ENCODE peak calls at places on chromosome 21, in five cellular contexts. Z is AG04450, X is NCI-H774, K is K562, W is T-helper 1 cell. G is an unnamed sample.

GRCh38 chr21:45465611-45466329 is 60.8 kb downstream of the COL18A1 start:
- DNase-seq in Z (no peak), X (no peak), K (no peak), W (no peak), G (no peak)

GRCh38 chr21:26572026-26572425 is 1.1 kb downstream of the CYYR1 start:
- DNase-seq in Z (no peak), X (no peak), K (no peak), W (no peak), G (no peak)

GRCh38 chr21:45867671-45868081 is 113.9 kb upstream of the COL6A1 start:
- DNase-seq in Z (no peak), X (no peak), K (no peak), W (no peak), G (no peak)

GRCh38 chr21:14358775-14359174 is 24.2 kb downstream of the HSPA13 start:
- DNase-seq in Z (no peak), X (no peak), K (no peak), W (no peak), G (no peak)

GRCh38 chr21:42553435-42553834 is 39.8 kb downstream of the SLC37A1 start:
- DNase-seq in Z (no peak), X (no peak), K (no peak), W (no peak), G (no peak)

GRCh38 chr21:37986000-37986399 is 69.7 kb upstream of the KCNJ6 start:
- DNase-seq in Z (no peak), X (no peak), K (no peak), W (no peak), G (no peak)

GRCh38 chr21:44510508-44511218 is 29.3 kb downstream of the KRTAP10-1 start:
- DNase-seq in Z (no peak), X (peak; percentile 21), K (peak; percentile 90), W (peak; percentile 65), G (peak; percentile 81)

GRCh38 chr21:35266546-35266945 is 217.4 kb upstream of the RUNX1 start:
- DNase-seq in Z (no peak), X (no peak), K (no peak), W (no peak), G (no peak)

GRCh38 chr21:35738342-35738961 is 321.9 kb downstream of the SETD4 start:
- DNase-seq in Z (no peak), X (no peak), K (no peak), W (no peak), G (no peak)

GRCh38 chr21:32322676-32323075 is 24.0 kb downstream of the MRAP start:
- DNase-seq in Z (no peak), X (no peak), K (no peak), W (no peak), G (no peak)

GRCh38 chr21:33663241-33663640 is 20.9 kb downstream of the ITSN1 start:
- DNase-seq in Z (no peak), X (no peak), K (no peak), W (no peak), G (no peak)

GRCh38 chr21:25791321-25791720 is 56.5 kb downstream of the GABPA start:
- DNase-seq in Z (no peak), X (no peak), K (no peak), W (no peak), G (no peak)

GRCh38 chr21:21373969-21374368 is 375.8 kb downstream of the NCAM2 start:
- DNase-seq in Z (no peak), X (no peak), K (no peak), W (no peak), G (no peak)

GRCh38 chr21:31459457-31459856 is 115.4 kb upstream of the TIAM1 start:
- DNase-seq in Z (no peak), X (no peak), K (peak; percentile 41), W (no peak), G (no peak)

GRCh38 chr21:26449161-26449560 is 123.9 kb downstream of the CYYR1 start:
- DNase-seq in Z (peak; percentile 3), X (no peak), K (no peak), W (no peak), G (no peak)

GRCh38 chr21:39489380-39489924 is 37.7 kb downstream of the SH3BGR start:
- DNase-seq in Z (no peak), X (no peak), K (no peak), W (no peak), G (no peak)

GRCh38 chr21:31656199-31657095 is 3.0 kb upstream of the SOD1 start:
- DNase-seq in Z (no peak), X (no peak), K (no peak), W (no peak), G (no peak)

GRCh38 chr21:25350056-25350455 is 257.2 kb downstream of the MRPL39 start:
- DNase-seq in Z (no peak), X (no peak), K (peak; percentile 18), W (no peak), G (no peak)

GRCh38 chr21:43917515-43918384 is 52.7 kb downstream of the AGPAT3 start:
- DNase-seq in Z (no peak), X (no peak), K (peak; percentile 61), W (no peak), G (no peak)